ENCODE peak calls at places on chromosomes 1 and 21, in nine cellular contexts. One of them, this sample, is unnamed.

GRCh38 chr21:37593740-37594471 is 227.3 kb downstream of the DYRK1A start:
- DNase-seq in fibroblast of lung: no peak
- DNase-seq in SK-N-SH: no peak
- DNase-seq in GM23248: no peak
- DNase-seq in IMR-90: no peak
- DNase-seq in neuronal stem cell: no peak
- DNase-seq in H1: no peak
- DNase-seq in keratinocyte: no peak
- DNase-seq in trophoblast cell: no peak
- DNase-seq in this sample: no peak

GRCh38 chr21:28089599-28090421 is 902.9 kb downstream of the LTN1 start:
- DNase-seq in fibroblast of lung: no peak
- DNase-seq in SK-N-SH: no peak
- DNase-seq in GM23248: no peak
- DNase-seq in IMR-90: no peak
- DNase-seq in neuronal stem cell: no peak
- DNase-seq in H1: no peak
- DNase-seq in keratinocyte: no peak
- DNase-seq in trophoblast cell: no peak
- DNase-seq in this sample: no peak

GRCh38 chr1:107196973-107197562 is 56.2 kb downstream of the NTNG1 start:
- DNase-seq in fibroblast of lung: peak; percentile 11
- DNase-seq in SK-N-SH: no peak
- DNase-seq in GM23248: peak; percentile 28
- DNase-seq in IMR-90: peak; percentile 3
- DNase-seq in neuronal stem cell: peak; percentile 12
- DNase-seq in H1: peak; percentile 62
- DNase-seq in keratinocyte: no peak
- DNase-seq in trophoblast cell: no peak
- DNase-seq in this sample: peak; percentile 91

GRCh38 chr1:33302325-33302724 is 18.6 kb downstream of the A3GALT2 start:
- DNase-seq in fibroblast of lung: no peak
- DNase-seq in SK-N-SH: no peak
- DNase-seq in GM23248: no peak
- DNase-seq in IMR-90: no peak
- DNase-seq in neuronal stem cell: no peak
- DNase-seq in H1: no peak
- DNase-seq in keratinocyte: no peak
- DNase-seq in trophoblast cell: no peak
- DNase-seq in this sample: peak; percentile 56

GRCh38 chr1:116218922-116219321 is 107.7 kb downstream of the MAB21L3 start:
- DNase-seq in fibroblast of lung: no peak
- DNase-seq in SK-N-SH: no peak
- DNase-seq in GM23248: no peak
- DNase-seq in IMR-90: no peak
- DNase-seq in neuronal stem cell: no peak
- DNase-seq in H1: no peak
- DNase-seq in keratinocyte: no peak
- DNase-seq in trophoblast cell: peak; percentile 17
- DNase-seq in this sample: no peak

GRCh38 chr1:167602840-167603239 is 27.2 kb upstream of the RCSD1 start:
- DNase-seq in fibroblast of lung: no peak
- DNase-seq in SK-N-SH: no peak
- DNase-seq in GM23248: no peak
- DNase-seq in IMR-90: no peak
- DNase-seq in neuronal stem cell: no peak
- DNase-seq in H1: no peak
- DNase-seq in keratinocyte: no peak
- DNase-seq in trophoblast cell: no peak
- DNase-seq in this sample: no peak

GRCh38 chr21:25949701-25950100 is 214.9 kb downstream of the GABPA start:
- DNase-seq in fibroblast of lung: no peak
- DNase-seq in SK-N-SH: no peak
- DNase-seq in GM23248: no peak
- DNase-seq in IMR-90: no peak
- DNase-seq in neuronal stem cell: no peak
- DNase-seq in H1: no peak
- DNase-seq in keratinocyte: no peak
- DNase-seq in trophoblast cell: no peak
- DNase-seq in this sample: no peak

GRCh38 chr1:65948609-65949229 is 156.0 kb downstream of the PDE4B start:
- DNase-seq in fibroblast of lung: peak; percentile 36
- DNase-seq in SK-N-SH: no peak
- DNase-seq in GM23248: peak; percentile 79
- DNase-seq in IMR-90: peak; percentile 79
- DNase-seq in neuronal stem cell: no peak
- DNase-seq in H1: no peak
- DNase-seq in keratinocyte: no peak
- DNase-seq in trophoblast cell: no peak
- DNase-seq in this sample: peak; percentile 48

GRCh38 chr1:34127006-34128000 is 37.7 kb downstream of the CSMD2 start:
- DNase-seq in fibroblast of lung: no peak
- DNase-seq in SK-N-SH: no peak
- DNase-seq in GM23248: no peak
- DNase-seq in IMR-90: no peak
- DNase-seq in neuronal stem cell: no peak
- DNase-seq in H1: peak; percentile 36
- DNase-seq in keratinocyte: no peak
- DNase-seq in trophoblast cell: no peak
- DNase-seq in this sample: no peak

GRCh38 chr1:24112381-24113169 is 640 bp upstream of the MYOM3 start:
- DNase-seq in fibroblast of lung: peak; percentile 85
- DNase-seq in SK-N-SH: peak; percentile 47
- DNase-seq in GM23248: peak; percentile 92
- DNase-seq in IMR-90: peak; percentile 65
- DNase-seq in neuronal stem cell: no peak
- DNase-seq in H1: peak; percentile 63
- DNase-seq in keratinocyte: no peak
- DNase-seq in trophoblast cell: no peak
- DNase-seq in this sample: peak; percentile 66

GRCh38 chr21:38351176-38351959 is 94.6 kb downstream of the KCNJ15 start:
- DNase-seq in fibroblast of lung: no peak
- DNase-seq in SK-N-SH: no peak
- DNase-seq in GM23248: peak; percentile 23
- DNase-seq in IMR-90: peak; percentile 16
- DNase-seq in neuronal stem cell: no peak
- DNase-seq in H1: no peak
- DNase-seq in keratinocyte: no peak
- DNase-seq in trophoblast cell: no peak
- DNase-seq in this sample: no peak

GRCh38 chr1:56548566-56548965 is 30.8 kb downstream of the PLPP3 start:
- DNase-seq in fibroblast of lung: no peak
- DNase-seq in SK-N-SH: no peak
- DNase-seq in GM23248: peak; percentile 48
- DNase-seq in IMR-90: no peak
- DNase-seq in neuronal stem cell: no peak
- DNase-seq in H1: no peak
- DNase-seq in keratinocyte: no peak
- DNase-seq in trophoblast cell: no peak
- DNase-seq in this sample: no peak

GRCh38 chr1:90850181-90850924 is 133.3 kb upstream of the BARHL2 start:
- DNase-seq in fibroblast of lung: peak; percentile 10
- DNase-seq in SK-N-SH: peak; percentile 63
- DNase-seq in GM23248: peak; percentile 58
- DNase-seq in IMR-90: no peak
- DNase-seq in neuronal stem cell: no peak
- DNase-seq in H1: no peak
- DNase-seq in keratinocyte: no peak
- DNase-seq in trophoblast cell: peak; percentile 18
- DNase-seq in this sample: no peak

DNA sequence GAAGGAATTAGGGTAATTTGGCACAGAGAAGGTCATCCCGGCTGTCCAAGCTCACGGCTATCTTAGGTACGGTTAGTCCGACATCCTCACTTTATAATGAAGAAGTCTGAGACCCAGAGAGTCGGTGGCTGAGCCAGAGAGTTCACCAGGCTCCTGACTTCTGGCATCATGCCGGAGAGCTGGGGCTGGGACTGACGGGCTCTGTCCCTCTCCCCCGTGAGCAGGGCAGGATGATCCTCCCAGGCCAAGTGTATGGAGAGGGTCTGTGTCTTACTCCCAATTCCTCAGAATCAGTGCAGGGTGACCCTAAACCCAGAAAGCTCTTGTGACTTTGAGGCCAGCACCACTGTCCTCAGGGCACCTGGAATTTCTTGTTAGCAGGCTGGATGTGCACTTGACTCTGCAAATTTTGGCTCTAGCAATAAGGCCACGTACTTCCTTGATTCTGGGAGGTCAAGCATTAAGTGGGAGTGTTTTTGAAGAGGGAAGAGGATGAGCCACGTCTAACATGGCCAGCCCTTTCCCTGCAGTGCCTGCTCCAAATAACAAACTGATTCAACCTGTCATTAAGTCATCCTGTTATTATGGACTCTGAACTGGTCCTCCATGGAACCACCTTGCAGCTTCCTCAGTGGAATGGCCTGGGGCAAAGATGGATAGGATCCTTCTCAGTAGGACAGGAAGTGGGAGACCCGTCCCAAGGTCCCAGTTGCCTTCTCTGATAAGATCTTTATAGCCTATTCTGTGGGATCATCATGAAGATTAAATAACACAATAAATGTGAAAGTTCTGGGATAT is 20.7 kb upstream of the BTG2 start:
- DNase-seq in fibroblast of lung: no peak
- DNase-seq in SK-N-SH: no peak
- DNase-seq in GM23248: no peak
- DNase-seq in IMR-90: no peak
- DNase-seq in neuronal stem cell: no peak
- DNase-seq in H1: no peak
- DNase-seq in keratinocyte: no peak
- DNase-seq in trophoblast cell: no peak
- DNase-seq in this sample: no peak
- H3K4me1 ChIP-seq in fibroblast of lung: peaks cover 2% of the 10 kb centered on the region
- H3K4me1 ChIP-seq in SK-N-SH: no peaks in the 10 kb centered on the region
- H3K4me1 ChIP-seq in GM23248: no peaks in the 10 kb centered on the region
- H3K4me1 ChIP-seq in IMR-90: peaks cover 4% of the 10 kb centered on the region
- H3K4me1 ChIP-seq in neuronal stem cell: peaks cover 26% of the 10 kb centered on the region
- H3K4me1 ChIP-seq in H1: peaks cover 4% of the 10 kb centered on the region
- H3K4me1 ChIP-seq in keratinocyte: peaks cover 45% of the 10 kb centered on the region
- H3K4me1 ChIP-seq in trophoblast cell: peaks cover 10% of the 10 kb centered on the region
- H3K4me1 ChIP-seq in this sample: peaks cover 87% of the 10 kb centered on the region

DNA sequence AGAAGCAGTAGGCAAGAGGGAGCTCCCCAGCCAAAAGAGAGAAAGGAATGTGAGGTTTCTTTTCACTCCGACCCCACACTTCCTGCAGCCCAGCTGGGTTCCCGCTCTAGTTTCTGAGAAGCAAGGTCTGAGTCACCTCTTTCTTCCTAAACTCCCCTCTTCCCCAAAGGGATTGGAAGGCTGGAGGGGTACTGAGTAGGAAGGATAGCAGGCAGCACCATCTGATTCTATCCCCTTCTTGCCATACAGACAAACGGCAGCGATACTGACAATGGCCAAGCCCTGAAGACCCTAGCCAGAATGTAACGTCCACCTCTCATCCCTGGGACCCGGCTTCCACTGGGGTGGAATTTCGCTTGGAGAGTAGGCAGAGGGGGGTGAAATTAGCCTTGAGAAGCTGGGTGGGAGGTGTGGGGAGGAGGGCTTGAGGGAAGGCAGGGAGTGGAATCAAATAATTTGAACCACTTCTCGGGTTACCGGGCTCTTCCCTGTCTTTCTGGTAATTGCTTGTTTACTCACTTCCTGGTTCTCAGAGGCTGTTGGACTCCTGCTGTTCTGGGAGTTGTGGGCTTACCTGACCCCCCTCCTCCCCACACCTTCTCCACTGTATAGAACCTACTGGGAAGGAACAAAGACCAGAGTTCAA is 13.2 kb downstream of the IER5 start:
- DNase-seq in fibroblast of lung: peak; percentile 83
- DNase-seq in SK-N-SH: no peak
- DNase-seq in GM23248: peak; percentile 75
- DNase-seq in IMR-90: peak; percentile 74
- DNase-seq in neuronal stem cell: no peak
- DNase-seq in H1: no peak
- DNase-seq in keratinocyte: no peak
- DNase-seq in trophoblast cell: no peak
- DNase-seq in this sample: no peak
- H3K9ac ChIP-seq in fibroblast of lung: no peak overlapping the region
- H3K9ac ChIP-seq in SK-N-SH: peak overlapping the region; percentile 70
- H3K9ac ChIP-seq in GM23248: no peak overlapping the region
- H3K9ac ChIP-seq in IMR-90: no peak overlapping the region
- H3K9ac ChIP-seq in neuronal stem cell: no peak overlapping the region
- H3K9ac ChIP-seq in H1: no peak overlapping the region
- H3K9ac ChIP-seq in keratinocyte: peak overlapping the region; percentile 19
- H3K9ac ChIP-seq in trophoblast cell: no peak overlapping the region
- H3K9ac ChIP-seq in this sample: no peak overlapping the region

DNA sequence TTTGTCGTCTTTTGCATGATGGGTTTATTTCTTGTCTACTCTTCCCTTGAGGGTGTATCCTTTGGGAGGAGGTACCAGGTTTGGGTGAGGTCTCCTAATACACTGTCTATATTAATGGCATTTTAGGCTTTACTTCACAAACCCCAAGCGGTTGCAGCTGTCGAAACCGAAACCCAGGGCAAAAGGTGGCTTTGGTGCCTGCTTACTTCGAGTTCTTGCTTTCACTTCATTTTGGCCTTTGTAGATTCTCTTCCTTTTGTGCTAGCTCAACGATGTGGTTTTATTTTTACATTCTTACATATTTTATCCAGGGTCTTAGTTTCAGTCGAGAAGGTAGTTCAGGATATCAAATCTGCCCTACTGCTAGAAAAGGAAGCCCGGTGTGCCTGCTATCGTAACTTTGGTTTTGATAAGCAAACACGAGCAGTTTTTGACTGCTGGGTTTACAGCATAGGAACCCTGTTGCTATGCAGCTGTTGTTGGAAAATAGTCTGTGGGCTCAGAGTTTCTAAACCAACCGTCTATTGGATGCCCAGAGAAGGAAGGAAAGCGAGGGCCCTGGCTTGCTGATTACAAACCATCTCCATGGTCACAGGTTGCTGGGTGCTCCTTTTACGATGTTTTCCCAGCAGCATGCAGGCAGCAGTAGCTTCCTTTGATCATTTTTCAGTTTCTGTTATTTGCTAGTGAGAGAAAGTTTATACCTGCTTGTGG is 9.8 kb upstream of the TSPAN2 start:
- DNase-seq in fibroblast of lung: peak; percentile 75
- DNase-seq in SK-N-SH: no peak
- DNase-seq in GM23248: peak; percentile 76
- DNase-seq in IMR-90: peak; percentile 26
- DNase-seq in neuronal stem cell: no peak
- DNase-seq in H1: no peak
- DNase-seq in keratinocyte: no peak
- DNase-seq in trophoblast cell: no peak
- DNase-seq in this sample: peak; percentile 72
- H3K4me2 ChIP-seq in fibroblast of lung: peak overlapping the region; percentile 69
- H3K4me2 ChIP-seq in SK-N-SH: no peak overlapping the region
- H3K4me2 ChIP-seq in GM23248: peak overlapping the region; percentile 73
- H3K4me2 ChIP-seq in IMR-90: peak overlapping the region; percentile 57
- H3K4me2 ChIP-seq in neuronal stem cell: no peak overlapping the region
- H3K4me2 ChIP-seq in H1: no peak overlapping the region
- H3K4me2 ChIP-seq in keratinocyte: peak overlapping the region; percentile 63
- H3K4me2 ChIP-seq in trophoblast cell: no peak overlapping the region
- H3K4me2 ChIP-seq in this sample: peak overlapping the region; percentile 73

DNA sequence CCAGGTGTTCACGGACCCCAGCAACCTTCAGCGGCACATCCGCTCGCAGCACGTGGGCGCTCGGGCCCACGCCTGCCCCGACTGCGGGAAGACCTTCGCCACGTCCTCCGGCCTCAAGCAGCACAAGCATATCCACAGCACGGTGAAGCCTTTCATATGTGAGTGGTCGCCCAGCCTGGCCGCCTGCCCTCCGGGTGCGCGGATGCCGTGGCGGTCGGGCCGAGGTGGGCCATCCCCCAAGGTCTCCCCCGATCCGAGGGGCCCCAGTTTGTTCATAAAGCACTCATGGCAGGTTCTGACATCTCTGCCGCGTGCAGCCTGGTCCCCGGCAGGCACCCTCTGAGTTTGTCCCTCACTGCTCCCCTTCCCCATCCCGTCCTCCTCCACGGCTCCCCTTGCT is 49.0 kb upstream of the ARHGEF16 start:
- DNase-seq in fibroblast of lung: no peak
- DNase-seq in SK-N-SH: no peak
- DNase-seq in GM23248: no peak
- DNase-seq in IMR-90: no peak
- DNase-seq in neuronal stem cell: no peak
- DNase-seq in H1: no peak
- DNase-seq in keratinocyte: no peak
- DNase-seq in trophoblast cell: no peak
- DNase-seq in this sample: no peak
- H3K4me1 ChIP-seq in fibroblast of lung: no peaks in the 10 kb centered on the region
- H3K4me1 ChIP-seq in SK-N-SH: no peaks in the 10 kb centered on the region
- H3K4me1 ChIP-seq in GM23248: no peaks in the 10 kb centered on the region
- H3K4me1 ChIP-seq in IMR-90: peaks cover 2% of the 10 kb centered on the region
- H3K4me1 ChIP-seq in neuronal stem cell: no peaks in the 10 kb centered on the region
- H3K4me1 ChIP-seq in H1: no peaks in the 10 kb centered on the region
- H3K4me1 ChIP-seq in keratinocyte: peaks cover 6% of the 10 kb centered on the region
- H3K4me1 ChIP-seq in trophoblast cell: no peaks in the 10 kb centered on the region
- H3K4me1 ChIP-seq in this sample: no peaks in the 10 kb centered on the region

This sample was measured in Karpas-422.